ENCODE peak calls at places on chromosomes 13 and 19, in four cellular contexts. E, C, M and F are unnamed samples.

GRCh38 chr19:14127929-14128509 is 8.4 kb downstream of the ASF1B start:
- DNase-seq in E (no peak), C (no peak), M (no peak), F (no peak)

GRCh38 chr13:24680258-24680920 is at the start of gene ATP12A:
- DNase-seq in E (no peak), C (peak; percentile 73), M (no peak), F (no peak)

GRCh38 chr13:26529441-26529840 is 28.0 kb upstream of the WASF3 start:
- DNase-seq in E (peak; percentile 29), C (no peak), M (no peak), F (no peak)

GRCh38 chr13:76884571-76885202 is 1.5 kb downstream of the KCTD12 start:
- DNase-seq in E (peak; percentile 38), C (no peak), M (no peak), F (peak; percentile 17)

GRCh38 chr13:95553614-95554385 is 1.3 kb downstream of the CLDN10 start:
- DNase-seq in E (no peak), C (peak; percentile 66), M (no peak), F (no peak)

GRCh38 chr13:30466358-30466714 is 600 bp upstream of the HMGB1 start:
- DNase-seq in E (no peak), C (no peak), M (no peak), F (no peak)

GRCh38 chr19:11260996-11261395 is 1.3 kb downstream of the DOCK6 start:
- DNase-seq in E (no peak), C (no peak), M (no peak), F (no peak)

GRCh38 chr19:45637890-45638667 is 1.1 kb downstream of the EML2 start:
- DNase-seq in E (no peak), C (no peak), M (no peak), F (no peak)

GRCh38 chr13:90105276-90105675 is 1242.2 kb upstream of the MIR17HG start:
- DNase-seq in E (no peak), C (no peak), M (no peak), F (no peak)

GRCh38 chr19:10566658-10567410 is 1.0 kb upstream of the KRI1 start:
- DNase-seq in E (peak; percentile 58), C (peak; percentile 83), M (no peak), F (no peak)

GRCh38 chr13:40096357-40096911 is 441.0 kb downstream of the COG6 start:
- DNase-seq in E (no peak), C (no peak), M (no peak), F (no peak)

GRCh38 chr13:40613192-40613818 is 53.1 kb downstream of the FOXO1 start:
- DNase-seq in E (no peak), C (no peak), M (no peak), F (no peak)

DNA sequence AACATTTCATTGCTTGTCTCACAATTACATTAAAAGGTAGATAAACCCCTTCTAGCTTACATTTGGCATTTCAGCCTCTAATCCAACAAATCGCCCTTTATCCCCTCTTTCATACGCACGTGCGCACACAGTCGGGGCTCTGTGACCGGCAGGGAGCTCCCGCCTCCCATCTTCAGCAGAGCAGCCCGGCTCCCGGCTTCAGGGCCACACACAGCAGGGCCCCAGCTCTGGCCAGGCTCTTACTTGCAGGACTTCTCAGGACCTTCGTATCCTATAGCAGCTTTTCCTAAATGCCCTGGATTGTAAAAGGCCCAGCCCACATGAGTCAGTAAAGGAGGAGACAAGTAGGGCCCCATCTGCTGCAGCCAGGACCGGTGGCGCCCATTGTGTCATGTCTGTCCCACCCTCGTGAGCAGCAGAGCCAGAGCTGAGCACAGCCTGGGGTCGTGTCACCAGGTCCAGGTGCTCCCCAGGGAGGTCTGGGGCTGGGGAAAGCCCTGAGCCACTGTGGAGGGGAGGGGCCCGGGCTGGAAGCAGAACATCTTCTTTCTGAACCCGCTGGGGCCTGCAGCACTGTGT is 107.6 kb upstream of the VSTM2B start:
- DNase-seq in E (no peak), C (no peak), M (no peak), F (no peak)
- H3K4me1 ChIP-seq in E (no peaks in the 10 kb centered on the region), C (no peaks in the 10 kb centered on the region), M (no peaks in the 10 kb centered on the region), F (no peaks in the 10 kb centered on the region)

GRCh38 chr13:110250258-110250891 is 56.6 kb downstream of the COL4A1 start:
- DNase-seq in E (no peak), C (no peak), M (peak; percentile 79), F (peak; percentile 61)

GRCh38 chr13:110249326-110249725 is 57.6 kb downstream of the COL4A1 start:
- DNase-seq in E (no peak), C (no peak), M (no peak), F (no peak)

GRCh38 chr13:110254151-110254679 is 52.7 kb downstream of the COL4A1 start:
- DNase-seq in E (no peak), C (no peak), M (no peak), F (no peak)

GRCh38 chr13:110248449-110249143 is 58.4 kb downstream of the COL4A1 start:
- DNase-seq in E (no peak), C (no peak), M (no peak), F (no peak)

DNA sequence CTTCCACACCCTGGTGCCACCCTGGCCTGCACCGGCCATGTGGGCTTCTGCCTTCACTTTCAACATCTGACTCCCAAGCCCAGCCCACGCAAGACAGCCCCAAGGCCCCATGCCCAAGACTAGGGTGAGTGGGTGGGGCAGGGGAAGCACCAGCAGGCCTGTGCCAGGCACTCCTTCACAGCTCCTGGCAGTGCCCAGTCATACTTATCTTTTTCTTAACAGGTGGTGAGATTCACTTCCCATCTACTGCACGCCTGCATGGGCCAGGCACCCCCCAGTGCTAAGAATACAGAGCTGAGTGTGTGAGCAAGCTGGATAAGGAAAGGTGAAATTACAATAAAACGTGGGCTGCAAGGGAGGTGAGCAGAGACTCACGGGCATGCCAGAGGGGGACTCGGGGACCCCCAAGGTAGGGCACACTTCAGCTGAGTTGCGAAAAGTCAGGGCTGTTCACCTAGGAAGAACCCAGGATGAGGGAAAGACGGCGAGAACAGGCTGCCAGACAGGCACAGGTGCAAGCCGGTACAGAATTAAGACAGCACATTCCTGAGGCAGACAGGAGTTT is 55.6 kb downstream of the COL4A1 start:
- DNase-seq in E (no peak), C (no peak), M (no peak), F (no peak)
- H3K4me1 ChIP-seq in E (peaks cover 31% of the 10 kb centered on the region), C (peaks cover 17% of the 10 kb centered on the region), M (peaks cover 56% of the 10 kb centered on the region), F (peaks cover 39% of the 10 kb centered on the region)

DNA sequence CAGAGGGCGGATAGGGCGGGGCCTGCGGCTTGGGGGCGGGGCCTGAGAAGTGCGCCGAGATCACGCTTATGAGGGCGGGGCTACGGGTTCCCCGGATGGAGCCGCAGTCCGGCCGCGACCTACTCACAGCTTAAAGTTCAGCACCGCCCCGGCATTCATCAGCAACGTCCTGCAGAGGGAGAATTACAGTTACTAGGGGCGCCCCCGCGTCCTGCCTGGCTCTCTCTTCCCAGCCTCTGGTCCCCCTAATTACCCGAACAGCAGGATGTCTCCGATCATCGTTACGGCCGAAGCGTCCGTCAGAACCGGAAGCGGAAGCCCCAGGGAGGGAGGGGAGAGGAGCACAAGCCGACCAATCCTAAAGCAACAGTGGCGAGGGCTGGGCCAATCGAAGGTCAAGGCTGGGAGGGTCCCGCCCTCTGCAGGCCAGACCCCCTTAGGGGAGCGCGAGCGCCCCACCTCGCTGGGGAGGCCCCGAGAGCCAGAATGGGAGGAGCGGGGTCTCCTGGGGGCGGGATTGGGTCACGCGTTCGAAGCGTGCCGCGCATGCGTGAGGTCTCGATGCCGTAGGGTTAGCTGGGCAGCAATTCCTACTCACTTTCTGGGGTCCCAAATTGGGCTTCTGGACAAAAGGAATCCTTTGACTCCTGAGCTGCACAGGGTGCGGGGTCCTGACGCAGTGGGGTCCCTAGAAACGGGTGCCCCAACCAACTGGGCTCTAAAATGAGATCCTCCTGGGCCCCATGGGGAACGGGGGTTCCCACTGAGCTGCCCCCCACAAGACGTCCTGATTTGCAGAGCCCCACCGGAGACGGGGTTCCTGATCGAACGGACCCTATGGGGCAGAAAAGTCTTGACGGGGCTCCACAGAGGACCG is at the start of gene SMIM7:
- DNase-seq in E (peak; percentile 98), C (peak; percentile 100), M (peak; percentile 98), F (peak; percentile 96)
- H3K4me1 ChIP-seq in E (peaks cover 11% of the 10 kb centered on the region), C (peaks cover 12% of the 10 kb centered on the region), M (peaks cover 32% of the 10 kb centered on the region), F (no peaks in the 10 kb centered on the region)

GRCh38 chr13:93262729-93263128 is 36.1 kb downstream of the GPC6 start:
- DNase-seq in E (no peak), C (no peak), M (no peak), F (no peak)
- H3K4me1 ChIP-seq in E (no peaks in the 10 kb centered on the region), C (no peaks in the 10 kb centered on the region), M (no peaks in the 10 kb centered on the region), F (peaks cover 13% of the 10 kb centered on the region)

DNA sequence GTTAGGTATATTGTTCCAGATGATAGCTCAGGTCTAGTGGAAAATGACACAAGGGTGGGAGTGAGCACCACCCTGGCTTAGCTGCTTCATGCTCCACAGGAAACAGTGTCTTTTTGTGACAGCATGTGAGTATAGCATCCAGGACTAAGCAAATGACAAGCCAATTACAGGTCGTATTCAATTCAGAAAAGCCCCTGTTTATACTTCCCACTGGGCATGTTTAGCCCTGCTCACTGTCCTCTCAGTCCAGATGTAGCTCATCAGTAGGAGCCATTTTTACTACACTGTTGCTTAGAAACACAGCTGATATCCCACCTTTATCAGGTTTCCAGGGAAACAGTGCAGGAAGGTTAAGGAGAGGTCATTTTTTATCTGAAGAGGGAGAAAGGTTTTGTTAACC is 8.0 kb downstream of the ABHD13 start:
- DNase-seq in E (no peak), C (no peak), M (no peak), F (no peak)
- H3K4me1 ChIP-seq in E (peaks cover 2% of the 10 kb centered on the region), C (peaks cover 28% of the 10 kb centered on the region), M (no peaks in the 10 kb centered on the region), F (peaks cover 6% of the 10 kb centered on the region)

GRCh38 chr19:41926028-41926860 is 2.0 kb downstream of the ERFL start:
- DNase-seq in E (no peak), C (peak; percentile 35), M (no peak), F (no peak)

GRCh38 chr19:41923045-41923788 is 5.0 kb downstream of the ERFL start:
- DNase-seq in E (no peak), C (peak; percentile 20), M (no peak), F (no peak)

GRCh38 chr19:41925208-41926003 is 2.8 kb downstream of the ERFL start:
- DNase-seq in E (no peak), C (peak; percentile 26), M (no peak), F (no peak)

GRCh38 chr19:41922585-41922984 is 5.7 kb downstream of the ERFL start:
- DNase-seq in E (no peak), C (peak; percentile 52), M (no peak), F (no peak)

GRCh38 chr19:41924151-41925145 is 3.8 kb downstream of the ERFL start:
- DNase-seq in E (no peak), C (no peak), M (no peak), F (no peak)
- H3K4me1 ChIP-seq in E (peaks cover 5% of the 10 kb centered on the region), C (no peaks in the 10 kb centered on the region), M (peaks cover 15% of the 10 kb centered on the region), F (peaks cover 16% of the 10 kb centered on the region)

DNA sequence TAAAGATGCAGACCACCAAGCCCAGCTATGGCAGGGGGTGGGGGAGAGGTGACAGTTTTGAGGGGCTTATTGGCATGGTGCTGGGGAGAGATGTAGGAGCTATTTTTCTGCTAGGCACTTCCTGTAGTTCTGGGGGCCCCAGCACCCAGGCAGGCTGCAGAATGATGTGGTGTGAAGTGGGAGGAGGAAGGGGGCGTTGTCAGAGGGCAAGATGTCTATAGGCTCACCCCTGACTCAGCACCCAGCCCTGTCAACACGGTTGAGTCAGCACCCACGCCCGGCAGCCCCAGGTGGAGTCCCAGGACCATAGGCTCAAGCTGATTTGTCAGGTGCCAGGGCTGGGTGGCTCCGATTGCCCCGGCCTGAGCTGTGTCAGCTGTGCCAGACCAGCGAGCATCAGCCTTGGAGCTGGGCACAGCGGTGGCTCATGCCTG is 5.8 kb downstream of the KLF2 start:
- DNase-seq in E (peak; percentile 59), C (peak; percentile 78), M (peak; percentile 58), F (no peak)
- H3K4me1 ChIP-seq in E (peaks cover 5% of the 10 kb centered on the region), C (no peaks in the 10 kb centered on the region), M (peaks cover 32% of the 10 kb centered on the region), F (peaks cover 29% of the 10 kb centered on the region)